ENCODE peak calls at places on chromosomes 3 and 15, in nine cellular contexts. M, C, I, O, D, E, X, N and S are unnamed samples.

GRCh38 chr3:141646760-141647561 is 91.1 kb upstream of the RNF7 start:
- DNase-seq in M (peak; percentile 74), C (peak; percentile 75), I (no peak), O (no peak), D (no peak), E (peak; percentile 52), X (peak; percentile 76), N (peak; percentile 67), S (peak; percentile 20)

GRCh38 chr3:43144811-43145490 is 39.1 kb upstream of the POMGNT2 start:
- DNase-seq in M (no peak), C (no peak), I (no peak), O (no peak), D (no peak), E (no peak), X (peak; percentile 66), N (peak; percentile 40), S (peak; percentile 25)

GRCh38 chr3:169659096-169659521 is 4.4 kb downstream of the MECOM start:
- DNase-seq in M (no peak), C (peak; percentile 74), I (no peak), O (no peak), D (no peak), E (no peak), X (no peak), N (no peak), S (no peak)

GRCh38 chr15:60397772-60398445 is at the start of gene ANXA2:
- DNase-seq in M (peak; percentile 86), C (peak; percentile 81), I (peak; percentile 84), O (peak; percentile 81), D (peak; percentile 17), E (no peak), X (peak; percentile 92), N (peak; percentile 91), S (peak; percentile 88)

GRCh38 chr15:87713405-87713995 is 543.0 kb downstream of the NTRK3 start:
- DNase-seq in M (no peak), C (no peak), I (no peak), O (no peak), D (no peak), E (no peak), X (no peak), N (no peak), S (no peak)

GRCh38 chr3:171018151-171018935 is 8.2 kb downstream of the SLC2A2 start:
- DNase-seq in M (peak; percentile 16), C (no peak), I (no peak), O (no peak), D (no peak), E (no peak), X (no peak), N (no peak), S (no peak)

GRCh38 chr3:73624363-73625123 is at the start of gene PDZRN3:
- DNase-seq in M (peak; percentile 86), C (peak; percentile 70), I (no peak), O (peak; percentile 79), D (no peak), E (peak; percentile 74), X (peak; percentile 52), N (peak; percentile 79), S (peak; percentile 70)

GRCh38 chr3:161630791-161631190 is 134.2 kb downstream of the OTOL1 start:
- DNase-seq in M (no peak), C (no peak), I (no peak), O (no peak), D (no peak), E (no peak), X (no peak), N (no peak), S (no peak)

GRCh38 chr15:81265256-81265943 is 58.5 kb downstream of the STARD5 start:
- DNase-seq in M (no peak), C (no peak), I (no peak), O (no peak), D (no peak), E (no peak), X (no peak), N (no peak), S (no peak)

GRCh38 chr3:32246079-32246675 is 7.7 kb downstream of the CMTM8 start:
- DNase-seq in M (no peak), C (no peak), I (no peak), O (no peak), D (no peak), E (no peak), X (no peak), N (no peak), S (no peak)

GRCh38 chr15:65033659-65034269 is 4.3 kb upstream of the MTFMT start:
- DNase-seq in M (peak; percentile 55), C (no peak), I (no peak), O (no peak), D (no peak), E (peak; percentile 34), X (peak; percentile 61), N (peak; percentile 70), S (peak; percentile 50)